ENCODE peak calls at places on chromosomes 13 and 19, in four cellular contexts. Z is hepatocyte, O is psoas muscle, W is neuronal stem cell. V is an unnamed sample. For H3K4me1 and H3K27me3, the result is how much of the 10 kb centered on the place peaks cover.

GRCh38 chr13:26011996-26012688 is 39.7 kb downstream of the SHISA2 start:
- DNase-seq in Z (no peak), O (no peak), W (no peak), V (peak)

GRCh38 chr13:75219479-75220237 is 262.3 kb downstream of the TBC1D4 start:
- DNase-seq in Z (peak), O (peak), W (peak), V (peak)

GRCh38 chr19:39030854-39031367 is 1.4 kb downstream of the FBXO27 start:
- DNase-seq in Z (no peak), O (no peak), W (peak), V (no peak)

GRCh38 chr13:108595416-108596257 is 33.8 kb upstream of the MYO16 start:
- DNase-seq in Z (no peak), O (no peak), W (no peak), V (no peak)

GRCh38 chr13:104571161-104571889 is 1505.1 kb upstream of the SLC10A2 start:
- DNase-seq in Z (peak), O (peak), W (peak), V (peak)

GRCh38 chr13:84446972-84447700 is 564.9 kb upstream of the SLITRK1 start:
- DNase-seq in Z (no peak), O (no peak), W (no peak), V (no peak)

GRCh38 chr13:102197193-102197592 is 204.7 kb downstream of the FGF14 start:
- DNase-seq in Z (no peak), O (no peak), W (no peak), V (no peak)

GRCh38 chr13:20118268-20119140 is 42.3 kb downstream of the GJA3 start:
- DNase-seq in Z (peak), O (peak), W (no peak), V (peak)

GRCh38 chr19:10111405-10111811 is at the start of gene P2RY11:
- DNase-seq in Z (no peak), O (no peak), W (no peak), V (peak)

GRCh38 chr13:98503175-98504028 is 73.5 kb downstream of the STK24 start:
- DNase-seq in Z (no peak), O (no peak), W (no peak), V (peak)

GRCh38 chr19:35717665-35718344 is at the start of gene KMT2B:
- DNase-seq in Z (peak), O (peak), W (no peak), V (no peak)

GRCh38 chr13:23212621-23213020 is 31.8 kb downstream of the SGCG start:
- DNase-seq in Z (peak), O (no peak), W (no peak), V (no peak)

GRCh38 chr19:7395360-7395781 is 46.6 kb downstream of the ARHGEF18 start:
- DNase-seq in Z (no peak), O (no peak), W (no peak), V (no peak)

GRCh38 chr19:40006273-40006691 is 9.4 kb downstream of the ZNF546 start:
- DNase-seq in Z (no peak), O (no peak), W (no peak), V (no peak)

GRCh38 chr13:92591117-92591516 is 635.5 kb upstream of the GPC6 start:
- DNase-seq in Z (no peak), O (no peak), W (no peak), V (no peak)

GRCh38 chr19:58492265-58492664 is 16.1 kb downstream of the ZNF446 start:
- DNase-seq in Z (no peak), O (no peak), W (no peak), V (no peak)

GRCh38 chr13:50893211-50893852 is 16.3 kb upstream of the RNASEH2B start:
- DNase-seq in Z (no peak), O (no peak), W (no peak), V (peak)

GRCh38 chr19:5358173-5358800 is 17.7 kb upstream of the PTPRS start:
- DNase-seq in Z (no peak), O (no peak), W (no peak), V (no peak)

GRCh38 chr19:40611096-40611495 is 9.9 kb downstream of the LTBP4 start:
- DNase-seq in Z (no peak), O (no peak), W (no peak), V (peak)

GRCh38 chr13:90738881-90739280 is 608.6 kb upstream of the MIR17HG start:
- DNase-seq in Z (no peak), O (no peak), W (no peak), V (no peak)

GRCh38 chr13:21287331-21287907 is 111.0 kb downstream of the MRPL57 start:
- DNase-seq in Z (no peak), O (no peak), W (no peak), V (no peak)

GRCh38 chr19:19338082-19338481 is 17.5 kb downstream of the MAU2 start:
- DNase-seq in Z (no peak), O (no peak), W (no peak), V (peak)

DNA sequence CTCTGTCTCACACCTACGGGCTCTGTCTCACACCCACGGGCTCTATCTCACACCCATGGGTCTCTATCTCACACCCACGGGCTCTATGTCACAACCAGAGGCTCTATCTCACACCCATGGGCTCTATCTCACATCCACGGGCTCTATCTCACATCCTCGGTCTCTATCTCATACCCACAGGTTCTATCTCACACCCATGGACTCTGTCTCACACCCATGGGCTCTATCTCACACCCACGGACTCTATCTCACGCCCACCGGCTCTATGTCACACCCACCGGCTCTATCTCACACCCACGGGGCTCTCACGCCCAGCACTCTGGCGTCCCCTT is 73.9 kb downstream of the COL4A2 start:
- DNase-seq in Z (no peak), O (no peak), W (no peak), V (no peak)
- H3K4me1 ChIP-seq in Z (under half), O (under half), W (under half), V (under half)

GRCh38 chr19:21022996-21023395 is 2.5 kb downstream of the ZNF430 start:
- DNase-seq in Z (peak), O (no peak), W (no peak), V (no peak)
- H3K4me3 ChIP-seq in Z (no peak), O (no peak), W (no peak), V (no peak)

DNA sequence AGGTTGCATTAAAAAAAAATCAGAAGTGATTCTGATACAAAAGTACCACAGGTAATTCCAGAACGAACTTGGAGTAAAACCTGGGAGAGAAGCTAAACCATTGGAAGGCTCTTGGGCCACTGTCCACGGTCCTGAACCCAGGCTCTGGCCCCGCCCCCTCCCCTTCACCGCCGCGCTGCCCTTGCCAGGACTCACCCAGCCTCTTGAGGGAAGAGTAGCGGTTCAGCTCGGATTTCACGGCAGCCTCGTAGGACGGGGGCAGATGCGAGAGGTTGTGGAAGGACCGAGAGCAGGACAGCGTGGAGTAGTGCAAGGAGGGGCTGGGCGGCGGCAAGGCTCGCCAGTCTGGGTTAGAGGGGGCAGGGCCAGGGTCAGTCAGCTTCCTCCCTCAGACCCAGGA is 5.7 kb downstream of the SHISA7 start:
- DNase-seq in Z (peak), O (peak), W (peak), V (peak)
- H3K27me3 ChIP-seq in Z (under half), O (half or more), W (half or more), V (under half)

DNA sequence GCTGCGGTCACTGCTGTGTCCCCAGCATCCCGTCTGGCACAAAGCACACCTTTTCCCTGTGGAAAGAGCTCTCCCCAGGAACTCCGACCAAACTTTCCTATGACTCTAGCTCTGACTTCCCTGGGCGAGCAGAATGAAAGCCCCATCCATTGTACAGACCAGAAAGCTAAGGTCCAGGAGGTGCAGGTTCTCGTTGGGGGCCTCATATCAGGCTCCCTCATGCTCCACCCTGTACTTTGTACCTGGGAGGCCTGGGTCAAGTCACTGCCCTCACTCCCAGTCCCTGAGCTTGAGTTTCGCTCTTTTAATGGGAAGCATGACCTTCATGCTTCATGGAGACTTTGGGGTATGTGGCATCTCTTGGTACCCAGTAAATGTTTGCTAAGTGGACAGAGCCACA is 18.4 kb downstream of the CYTH2 start:
- DNase-seq in Z (no peak), O (no peak), W (no peak), V (peak)
- H3K4me1 ChIP-seq in Z (under half), O (under half), W (under half), V (under half)

V was measured in small intestine.